ENCODE peak calls at places on chromosome 4, in four cellular contexts. D, S, C and J are unnamed samples.

GRCh38 chr4:13559414-13559813 is 15.1 kb upstream of the NKX3-2 start:
- DNase-seq in D (no peak), S (peak; percentile 78), C (no peak), J (no peak)

GRCh38 chr4:151098191-151098590 is 1.2 kb upstream of the RPS3A start:
- DNase-seq in D (no peak), S (no peak), C (peak; percentile 68), J (peak; percentile 28)

GRCh38 chr4:184472540-184473264 is 1.6 kb downstream of the IRF2 start:
- DNase-seq in D (peak; percentile 70), S (peak; percentile 51), C (peak; percentile 88), J (peak; percentile 70)

GRCh38 chr4:84887824-84888223 is 78.7 kb downstream of the WDFY3 start:
- DNase-seq in D (no peak), S (peak; percentile 66), C (no peak), J (no peak)

GRCh38 chr4:152072886-152073285 is 312.1 kb upstream of the GATB start:
- DNase-seq in D (no peak), S (no peak), C (no peak), J (no peak)

GRCh38 chr4:150581611-150582010 is 340 bp upstream of the MAB21L2 start:
- DNase-seq in D (no peak), S (peak; percentile 94), C (peak; percentile 97), J (no peak)

GRCh38 chr4:142379277-142380051 is 466.6 kb downstream of the INPP4B start:
- DNase-seq in D (peak; percentile 21), S (peak; percentile 90), C (no peak), J (no peak)

GRCh38 chr4:178185517-178185916 is 743.3 kb upstream of the AGA start:
- DNase-seq in D (no peak), S (no peak), C (no peak), J (no peak)

GRCh38 chr4:73181231-73181630 is 77.4 kb downstream of the ANKRD17 start:
- DNase-seq in D (no peak), S (no peak), C (no peak), J (no peak)

GRCh38 chr4:141142423-141142822 is 9.2 kb upstream of the RNF150 start:
- DNase-seq in D (no peak), S (no peak), C (no peak), J (no peak)

GRCh38 chr4:173415885-173416658 is 17.2 kb upstream of the SCRG1 start:
- DNase-seq in D (no peak), S (no peak), C (peak; percentile 76), J (peak; percentile 31)

DNA sequence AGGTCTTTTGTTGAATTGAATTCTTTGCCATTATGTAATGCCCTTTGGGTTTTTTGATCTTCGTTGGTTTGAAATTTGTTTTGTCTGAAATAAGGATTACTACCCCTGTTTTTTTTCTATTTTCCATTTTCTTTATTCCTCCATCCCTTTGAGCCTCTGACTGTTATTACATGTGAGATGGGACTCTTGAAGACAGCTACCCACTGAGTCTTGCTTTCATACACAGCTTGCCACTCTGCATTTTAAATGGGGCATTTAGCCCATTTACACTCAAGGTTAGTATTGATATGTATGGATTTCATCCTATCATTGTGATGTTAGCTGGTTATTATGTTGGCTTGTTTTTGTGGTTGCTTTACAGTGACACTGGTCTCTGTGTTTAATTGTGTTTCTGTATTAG is 736.2 kb upstream of the GRID2 start:
- DNase-seq in D (no peak), S (no peak), C (no peak), J (no peak)
- TF ChIP-seq POLR2A in D (no peak), S (no peak), C (no peak), J (no peak)

GRCh38 chr4:6347511-6348045 is 77.9 kb downstream of the WFS1 start:
- DNase-seq in D (no peak), S (no peak), C (no peak), J (no peak)
- H3K27ac ChIP-seq in D (no peak overlapping the region), S (no peak overlapping the region), C (no peak overlapping the region), J (no peak overlapping the region)

DNA sequence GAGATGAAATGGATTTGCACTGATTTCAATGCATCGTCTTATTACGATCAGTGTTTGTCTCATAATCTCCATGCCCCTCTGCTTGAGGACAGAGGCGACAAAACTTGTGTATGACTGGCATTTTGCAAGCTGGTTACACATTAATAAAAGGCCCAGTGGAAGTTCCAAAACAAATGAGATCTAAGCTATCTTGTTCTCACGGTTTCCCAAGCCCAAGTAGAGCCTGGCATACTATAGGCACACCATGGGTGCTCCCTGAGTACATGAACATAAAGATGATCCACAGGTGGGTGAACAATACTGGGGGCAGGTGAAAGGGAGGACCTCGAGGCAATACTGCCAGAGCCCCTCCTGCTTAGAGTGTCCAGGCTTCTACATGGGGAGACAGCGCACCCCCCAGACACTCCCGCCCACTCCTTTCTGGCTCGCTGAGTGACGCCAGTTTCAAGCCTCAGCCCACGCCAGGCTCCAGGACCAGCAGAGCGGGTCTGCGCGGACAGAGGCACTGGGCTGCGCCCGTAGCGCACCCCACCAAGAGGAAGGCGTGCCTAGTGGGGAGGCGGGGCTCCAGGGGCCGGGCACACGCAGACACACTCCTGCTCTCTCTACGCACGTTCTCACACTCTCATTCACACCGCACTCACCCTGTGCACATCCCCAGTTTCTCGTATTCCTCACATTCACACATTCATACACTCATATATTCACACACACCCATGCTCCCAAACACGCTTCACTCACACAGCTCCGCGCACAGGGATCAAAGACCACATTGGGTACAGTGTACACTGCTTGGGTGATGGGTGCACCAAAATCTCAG is 8.9 kb upstream of the GSX2 start:
- DNase-seq in D (no peak), S (peak; percentile 33), C (no peak), J (no peak)
- TF ChIP-seq POLR2A in D (no peak), S (no peak), C (no peak), J (no peak)

GRCh38 chr4:2688281-2688680 is 67.9 kb downstream of the TNIP2 start:
- DNase-seq in D (no peak), S (no peak), C (no peak), J (no peak)

GRCh38 chr4:2688697-2689096 is 67.4 kb downstream of the TNIP2 start:
- DNase-seq in D (no peak), S (no peak), C (no peak), J (no peak)

GRCh38 chr4:2685541-2685940 is 70.6 kb downstream of the TNIP2 start:
- DNase-seq in D (no peak), S (peak; percentile 66), C (no peak), J (no peak)

GRCh38 chr4:2684486-2684885 is 71.7 kb downstream of the TNIP2 start:
- DNase-seq in D (no peak), S (no peak), C (no peak), J (no peak)

DNA sequence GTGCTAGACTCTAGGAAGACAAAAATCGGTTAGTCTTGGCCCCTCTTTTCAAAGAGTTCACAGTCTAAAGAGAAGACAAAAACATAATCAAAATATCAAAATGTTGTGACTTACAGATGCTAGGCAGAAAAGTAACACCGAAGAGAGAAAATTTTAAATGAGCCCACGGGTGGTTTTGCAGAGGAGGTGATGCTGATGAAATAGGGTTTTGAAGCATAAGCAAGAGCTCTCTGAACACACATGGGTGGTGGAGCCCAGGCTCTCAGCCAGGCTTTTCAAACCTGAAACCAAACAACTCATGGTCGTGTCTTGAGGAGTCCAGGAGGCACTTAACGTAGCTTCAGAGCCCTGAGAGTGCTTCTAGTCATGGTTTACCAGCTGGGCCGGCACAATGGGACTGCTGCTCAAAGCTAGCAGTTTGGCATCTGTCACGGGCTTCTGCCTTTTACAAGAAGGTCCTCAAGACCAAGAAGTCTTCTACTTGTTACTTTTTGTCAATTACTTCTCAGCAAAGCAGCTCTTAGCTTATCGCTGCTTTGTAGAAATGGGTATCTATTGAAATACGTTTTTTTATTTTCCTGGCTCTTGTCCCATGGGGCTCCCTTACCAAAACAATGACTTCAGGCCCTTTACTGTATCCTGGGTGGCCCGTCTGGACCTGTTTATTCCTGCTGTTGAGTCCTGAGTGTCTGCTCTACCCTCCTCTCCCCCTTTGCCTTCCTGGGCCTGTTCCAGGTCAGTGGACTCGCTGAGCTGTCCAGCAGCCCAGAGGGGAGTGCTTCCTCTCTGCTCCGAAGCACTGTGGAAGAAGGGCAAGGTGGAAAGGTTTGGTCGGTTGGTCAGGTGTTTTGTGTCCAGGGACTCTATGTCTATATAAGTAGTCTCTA is 69.5 kb downstream of the TNIP2 start:
- DNase-seq in D (no peak), S (no peak), C (no peak), J (no peak)
- H3K27ac ChIP-seq in D (no peak overlapping the region), S (no peak overlapping the region), C (no peak overlapping the region), J (no peak overlapping the region)

GRCh38 chr4:185592845-185593488 is 57.7 kb upstream of the PDLIM3 start:
- DNase-seq in D (peak; percentile 7), S (no peak), C (no peak), J (no peak)

GRCh38 chr4:185600801-185601200 is 65.5 kb upstream of the PDLIM3 start:
- DNase-seq in D (no peak), S (no peak), C (no peak), J (no peak)

GRCh38 chr4:185599844-185600243 is 64.5 kb upstream of the PDLIM3 start:
- DNase-seq in D (no peak), S (no peak), C (peak; percentile 87), J (peak; percentile 42)

GRCh38 chr4:185599151-185599648 is 63.9 kb upstream of the PDLIM3 start:
- DNase-seq in D (no peak), S (no peak), C (no peak), J (no peak)

DNA sequence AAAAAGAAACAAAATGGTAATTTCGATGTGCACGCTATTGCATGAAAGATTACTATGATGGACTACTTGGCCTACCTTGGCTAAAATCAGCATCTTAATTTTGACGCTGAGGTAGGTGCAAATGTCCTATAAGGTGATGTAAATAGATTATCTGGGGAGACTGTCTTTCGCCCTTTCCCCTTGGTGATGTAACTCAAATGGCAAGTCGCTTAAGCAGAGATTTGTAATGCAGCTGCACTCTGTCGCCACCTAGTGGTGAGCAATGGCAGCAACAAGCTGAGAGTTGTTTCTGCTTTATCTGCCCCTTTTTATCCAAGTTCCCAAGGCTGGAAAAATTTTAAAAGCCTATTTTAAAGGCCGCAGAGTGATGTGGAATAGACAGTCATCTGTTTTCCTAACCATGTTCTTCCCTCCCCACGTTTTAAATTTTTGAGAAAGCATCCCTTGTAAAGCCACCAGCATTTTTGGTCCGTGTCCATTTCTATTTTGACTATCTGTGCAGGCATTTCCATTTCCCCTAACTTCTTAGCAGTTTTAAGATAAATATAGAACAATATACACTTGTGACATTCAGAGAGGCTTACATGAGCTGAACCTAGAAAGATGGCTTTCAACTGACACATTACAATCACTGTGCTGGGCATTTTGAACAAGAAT is 62.4 kb upstream of the PDLIM3 start:
- DNase-seq in D (peak; percentile 69), S (peak; percentile 82), C (peak; percentile 89), J (peak; percentile 82)
- TF ChIP-seq POLR2A in D (no peak), S (peak; percentile 31), C (no peak), J (no peak)